ENCODE peak calls at places on chromosomes 1 and 21, in five cellular contexts. N is GM12865, K is right lobe of liver, T is cardiac fibroblast, Z is fibroblast of pulmonary artery. P is an unnamed sample.

GRCh38 chr1:153513023-153513422 is 22.8 kb downstream of the S100A6 start:
- DNase-seq in K (no peak), Z (no peak), T (no peak), N (no peak), P (no peak)

GRCh38 chr1:227869281-227869842 is 53.9 kb downstream of the PRSS38 start:
- DNase-seq in K (no peak), Z (no peak), T (no peak), N (no peak), P (no peak)

GRCh38 chr21:14080040-14080763 is 130.6 kb downstream of the LIPI start:
- DNase-seq in Z (no peak), T (no peak), K (no peak), N (no peak), P (no peak)

GRCh38 chr1:151511636-151512215 is 539 bp downstream of the CGN start:
- DNase-seq in Z (no peak), T (no peak), K (peak; percentile 69), N (peak; percentile 45), P (peak; percentile 38)

GRCh38 chr1:245840971-245841370 is 666.1 kb downstream of the SMYD3 start:
- DNase-seq in T (no peak), Z (no peak), N (no peak), K (no peak), P (no peak)

GRCh38 chr1:35001743-35002142 is 16.6 kb upstream of the TMEM35B start:
- DNase-seq in T (peak; percentile 16), K (no peak), N (no peak), Z (peak; percentile 11), P (no peak)

GRCh38 chr1:172951728-172952365 is 98.9 kb downstream of the TNFSF18 start:
- DNase-seq in K (no peak), Z (peak; percentile 86), T (peak; percentile 69), N (no peak), P (no peak)

GRCh38 chr1:40182956-40183710 is 21.9 kb downstream of the RLF start:
- DNase-seq in N (peak; percentile 44), K (no peak), Z (peak; percentile 52), T (peak; percentile 53), P (peak; percentile 56)

GRCh38 chr1:19044975-19045831 is 88.7 kb upstream of the IFFO2 start:
- DNase-seq in K (peak; percentile 48), N (no peak), T (no peak), Z (no peak), P (no peak)

GRCh38 chr21:33686386-33686785 is 44.1 kb downstream of the ITSN1 start:
- DNase-seq in Z (no peak), N (peak; percentile 46), K (no peak), T (no peak), P (no peak)

GRCh38 chr1:34974626-34975025 is 10.5 kb downstream of the TMEM35B start:
- DNase-seq in Z (no peak), N (no peak), T (no peak), K (no peak), P (no peak)

GRCh38 chr1:212853658-212854057 is 4.4 kb upstream of the FLVCR1 start:
- DNase-seq in T (no peak), Z (no peak), K (no peak), N (no peak), P (no peak)

GRCh38 chr1:25952851-25953401 is 44.9 kb downstream of the PAFAH2 start:
- DNase-seq in K (no peak), N (no peak), T (peak; percentile 69), Z (peak; percentile 62), P (no peak)

GRCh38 chr21:45971487-45972352 is 9.8 kb upstream of the COL6A1 start:
- DNase-seq in Z (peak; percentile 71), N (no peak), T (peak; percentile 76), K (no peak), P (peak; percentile 67)

GRCh38 chr1:230422221-230422981 is 3.7 kb downstream of the PGBD5 start:
- DNase-seq in Z (no peak), K (no peak), N (peak; percentile 13), T (no peak), P (no peak)

GRCh38 chr1:39979654-39980053 is 24.7 kb downstream of the MFSD2A start:
- DNase-seq in Z (no peak), N (no peak), T (no peak), K (no peak), P (no peak)

GRCh38 chr1:1331068-1331965 is at the start of gene TAS1R3:
- DNase-seq in T (no peak), K (no peak), N (no peak), Z (no peak), P (no peak)

DNA sequence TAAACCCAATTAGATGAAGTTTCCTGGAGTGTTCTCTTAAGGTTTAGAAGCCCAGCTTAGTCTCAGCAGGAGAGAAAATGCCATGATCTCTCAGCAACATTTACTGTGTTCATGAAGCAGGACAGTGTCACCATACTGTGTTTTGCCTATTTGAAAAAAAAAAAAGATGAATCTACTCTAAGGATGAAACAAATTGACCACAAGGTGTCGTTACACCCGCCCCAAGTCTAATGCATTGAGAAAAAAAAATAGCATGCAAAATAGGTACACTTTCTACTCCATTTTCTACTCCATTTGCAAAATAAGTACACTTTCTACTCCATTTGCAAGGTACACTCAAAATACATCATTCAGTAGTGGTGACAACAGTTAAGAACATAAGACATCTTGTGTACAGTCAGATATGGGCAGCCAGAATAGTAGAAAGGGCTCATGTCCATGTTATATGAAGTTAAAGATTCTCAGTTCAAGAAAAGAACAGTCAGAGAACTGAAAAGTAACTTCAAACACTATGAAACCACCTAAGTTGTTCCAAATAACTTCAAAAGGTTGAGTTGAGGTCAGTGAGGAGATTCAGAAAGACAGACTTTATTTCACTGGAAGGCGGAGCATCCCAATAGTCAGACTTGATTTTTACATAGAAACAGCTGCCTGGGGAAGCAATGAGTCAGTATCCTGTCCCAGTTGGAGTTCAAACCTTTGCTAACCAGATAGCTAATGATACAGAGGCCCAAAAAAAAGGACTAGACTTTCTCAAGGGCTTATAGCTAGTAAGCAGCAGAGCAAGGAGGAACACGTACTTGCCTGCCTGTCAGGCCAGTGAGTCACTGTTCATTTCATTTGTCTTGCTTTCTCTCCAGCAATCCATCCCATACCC is 13.3 kb downstream of the PLPPR5 start:
- DNase-seq in Z (peak; percentile 86), T (peak; percentile 78), N (peak; percentile 31), K (no peak), P (peak; percentile 67)
- TF ChIP-seq CTCF in Z (peak; percentile 42), T (peak; percentile 46), N (peak; percentile 28), K (peak; percentile 10), P (peak; percentile 67)

DNA sequence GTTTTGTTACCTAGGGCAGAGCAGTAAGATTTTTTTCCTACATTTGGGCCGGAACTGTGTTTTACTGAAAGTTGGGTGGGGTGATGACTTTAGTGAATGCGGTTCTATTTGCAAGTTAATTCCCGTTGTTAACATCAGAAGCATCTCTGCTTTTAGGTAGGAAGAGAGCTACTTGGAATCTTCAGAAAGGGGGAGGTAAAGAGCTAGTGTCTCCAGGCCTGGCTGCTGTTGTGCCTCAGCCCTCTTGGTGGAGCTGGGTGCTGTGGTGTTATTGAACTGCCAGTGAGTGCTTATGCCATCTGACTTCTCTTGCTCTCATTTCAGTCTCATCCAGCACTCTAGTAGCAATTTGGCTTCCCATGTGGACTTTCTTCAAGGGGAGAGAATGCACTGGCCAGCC is 3.4 kb downstream of the KDM4A start:
- DNase-seq in N (peak; percentile 48), Z (peak; percentile 56), K (no peak), T (peak; percentile 57), P (peak; percentile 55)
- TF ChIP-seq CTCF in N (peak; percentile 37), Z (peak; percentile 58), K (no peak), T (peak; percentile 41), P (peak; percentile 35)

GRCh38 chr1:220454155-220454777 is 73.7 kb upstream of the MARK1 start:
- DNase-seq in T (no peak), N (no peak), Z (no peak), K (no peak), P (no peak)
- TF ChIP-seq CTCF in T (no peak), N (peak; percentile 12), Z (peak; percentile 18), K (no peak), P (peak; percentile 36)

DNA sequence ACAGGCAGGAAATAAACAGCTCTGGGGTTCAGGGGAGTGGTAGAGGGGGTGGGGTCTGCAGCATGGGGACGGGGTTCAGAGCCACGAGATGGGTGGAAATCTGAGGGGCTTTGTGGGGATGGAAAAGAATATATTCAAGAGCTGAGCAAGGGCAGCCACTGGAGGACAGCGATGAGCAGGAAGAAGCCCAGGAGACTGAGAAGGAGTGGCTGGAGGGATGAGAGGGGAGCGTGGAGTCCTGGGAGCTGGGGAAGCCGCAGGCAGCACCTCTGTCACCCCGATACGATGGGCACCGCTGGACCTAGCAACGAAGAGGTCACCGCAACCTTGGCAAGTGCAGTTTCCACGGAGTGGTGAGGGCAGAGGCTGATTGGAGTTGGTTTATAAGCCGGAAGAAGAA is 10.0 kb upstream of the KCNAB2 start:
- DNase-seq in N (no peak), K (no peak), T (no peak), Z (no peak), P (no peak)
- TF ChIP-seq CTCF in N (no peak), K (no peak), T (no peak), Z (no peak), P (peak; percentile 35)